ENCODE peak calls at places on chromosomes 4 and X, in five cellular contexts. N is AG10803, H is ovary, I is NCI-H2107, T is GM23248. A is an unnamed sample.

GRCh38 chr4:47837582-47838294 is at the start of gene CORIN:
- DNase-seq in N (no peak), H (no peak), I (no peak), T (peak), A (peak)

GRCh38 chr4:11367371-11367770 is 61.3 kb downstream of the HS3ST1 start:
- DNase-seq in N (no peak), H (peak), I (no peak), T (no peak), A (peak)

GRCh38 chr4:98996056-98996941 is 778 bp downstream of the METAP1 start:
- DNase-seq in N (peak), H (no peak), I (no peak), T (peak), A (peak)

GRCh38 chr4:102104278-102104677 is 241.0 kb downstream of the SLC39A8 start:
- DNase-seq in N (no peak), H (no peak), I (no peak), T (no peak), A (no peak)

GRCh38 chrX:25432396-25432795 is 416.6 kb upstream of the ARX start:
- DNase-seq in N (no peak), H (no peak), I (no peak), T (no peak), A (no peak)

GRCh38 chr4:164779811-164780216 is 25.9 kb downstream of the SMIM31 start:
- DNase-seq in N (peak), H (peak), I (no peak), T (peak), A (no peak)

GRCh38 chr4:86596802-86597201 is 2.7 kb downstream of the PTPN13 start:
- DNase-seq in N (no peak), H (no peak), I (no peak), T (peak), A (no peak)

GRCh38 chrX:57565198-57565597 is 26.6 kb upstream of the ZXDB start:
- DNase-seq in N (no peak), H (no peak), I (no peak), T (no peak), A (no peak)

GRCh38 chrX:130224810-130225209 is 43.9 kb downstream of the ZNF280C start:
- DNase-seq in N (peak), H (no peak), I (no peak), T (peak), A (no peak)

GRCh38 chrX:9317174-9317573 is 147.7 kb upstream of the TBL1X start:
- DNase-seq in N (no peak), H (no peak), I (no peak), T (no peak), A (no peak)

GRCh38 chrX:74234829-74235228 is 69.2 kb upstream of the ZCCHC13 start:
- DNase-seq in N (no peak), H (no peak), I (no peak), T (no peak), A (no peak)

GRCh38 chrX:48714573-48714972 is 18.0 kb downstream of the SUV39H1 start:
- DNase-seq in N (peak), H (no peak), I (no peak), T (peak), A (no peak)

GRCh38 chrX:13747836-13748235 is 13.3 kb downstream of the OFD1 start:
- DNase-seq in N (peak), H (no peak), I (no peak), T (peak), A (peak)

GRCh38 chr4:47490550-47490949 is 5.5 kb downstream of the ATP10D start:
- DNase-seq in N (no peak), H (no peak), I (no peak), T (peak), A (no peak)

GRCh38 chrX:53481093-53481492 is 46.9 kb upstream of the HSD17B10 start:
- DNase-seq in N (no peak), H (no peak), I (no peak), T (peak), A (no peak)

GRCh38 chrX:110420771-110421498 is 62.3 kb downstream of the RTL9 start:
- DNase-seq in N (no peak), H (no peak), I (no peak), T (peak), A (no peak)

GRCh38 chr4:7698586-7698985 is 241.1 kb downstream of the AFAP1 start:
- DNase-seq in N (no peak), H (peak), I (no peak), T (peak), A (no peak)

GRCh38 chr4:3460926-3461325 is 2.2 kb upstream of the DOK7 start:
- DNase-seq in N (no peak), H (no peak), I (no peak), T (no peak), A (no peak)

GRCh38 chr4:55866290-55866907 is 13.0 kb downstream of the EXOC1 start:
- DNase-seq in N (peak), H (no peak), I (no peak), T (peak), A (no peak)

GRCh38 chr4:17941731-17942130 is 79.8 kb downstream of the LCORL start:
- DNase-seq in N (peak), H (no peak), I (no peak), T (peak), A (no peak)

GRCh38 chr4:120080533-120080932 is 13.9 kb upstream of the MAD2L1 start:
- DNase-seq in N (no peak), H (no peak), I (no peak), T (no peak), A (no peak)

GRCh38 chr4:130808492-130808891 is 1712.5 kb downstream of the C4orf33 start:
- DNase-seq in N (no peak), H (no peak), I (no peak), T (no peak), A (no peak)

GRCh38 chr4:142035556-142035955 is 399.2 kb downstream of the IL15 start:
- DNase-seq in N (peak), H (no peak), I (no peak), T (peak), A (no peak)

GRCh38 chr4:88097301-88097700 is 61.1 kb downstream of the ABCG2 start:
- DNase-seq in N (peak), H (no peak), I (no peak), T (peak), A (no peak)

GRCh38 chr4:38023347-38024202 is 63.4 kb downstream of the PTTG2 start:
- DNase-seq in N (no peak), H (no peak), I (no peak), T (no peak), A (no peak)

GRCh38 chr4:42331914-42332368 is 65.3 kb upstream of the SHISA3 start:
- DNase-seq in N (no peak), H (no peak), I (no peak), T (peak), A (peak)

GRCh38 chrX:68696267-68696666 is 48.8 kb downstream of the STARD8 start:
- DNase-seq in N (no peak), H (no peak), I (no peak), T (no peak), A (no peak)

GRCh38 chr4:80069108-80069836 is 3.8 kb downstream of the ANTXR2 start:
- DNase-seq in N (no peak), H (no peak), I (no peak), T (peak), A (no peak)

GRCh38 chr4:41757521-41758156 is 9.1 kb upstream of the PHOX2B start:
- DNase-seq in N (no peak), H (no peak), I (no peak), T (no peak), A (no peak)

GRCh38 chr4:79225360-79225759 is 100.5 kb downstream of the NAA11 start:
- DNase-seq in N (no peak), H (no peak), I (no peak), T (no peak), A (no peak)

GRCh38 chr4:140326395-140326993 is 47.0 kb upstream of the SCOC start:
- DNase-seq in N (peak), H (peak), I (no peak), T (peak), A (no peak)

GRCh38 chr4:3421470-3421869 is 20.3 kb upstream of the HGFAC start:
- DNase-seq in N (no peak), H (no peak), I (no peak), T (no peak), A (no peak)

GRCh38 chr4:38177792-38178665 is 217.8 kb downstream of the PTTG2 start:
- DNase-seq in N (peak), H (peak), I (peak), T (peak), A (peak)

GRCh38 chr4:73308286-73308685 is 49.7 kb upstream of the ANKRD17 start:
- DNase-seq in N (peak), H (no peak), I (no peak), T (peak), A (no peak)

GRCh38 chr4:165626316-165626715 is 246.7 kb upstream of the TLL1 start:
- DNase-seq in N (no peak), H (no peak), I (no peak), T (no peak), A (no peak)

A was measured in left colon.